ENCODE peak calls at places on chromosomes 12 and 14, in ten cellular contexts. V, R, E, L, A, U, W, X, J and Y are unnamed samples.

GRCh38 chr14:72679591-72680151 is 214.2 kb downstream of the DPF3 start:
- DNase-seq in V (peak), R (no peak), E (peak), L (no peak), A (no peak), U (no peak), W (no peak), X (no peak), J (peak), Y (no peak)

GRCh38 chr12:6570264-6570887 is 2.3 kb upstream of the NOP2 start:
- DNase-seq in V (no peak), R (peak), E (no peak), L (no peak), A (no peak), U (no peak), W (no peak), X (peak), J (peak), Y (no peak)

GRCh38 chr12:54037360-54038259 is 4.8 kb downstream of the HOXC5 start:
- DNase-seq in V (no peak), R (no peak), E (no peak), L (no peak), A (no peak), U (no peak), W (no peak), X (no peak), J (no peak), Y (no peak)

GRCh38 chr14:58491593-58491992 is 64.1 kb downstream of the KIAA0586 start:
- DNase-seq in V (peak), R (no peak), E (peak), L (no peak), A (no peak), U (no peak), W (no peak), X (no peak), J (no peak), Y (no peak)

GRCh38 chr12:65522956-65523857 is 244.7 kb downstream of the MSRB3 start:
- DNase-seq in V (peak), R (peak), E (peak), L (no peak), A (no peak), U (no peak), W (no peak), X (no peak), J (no peak), Y (no peak)

GRCh38 chr12:1094714-1095113 is 103.7 kb downstream of the ERC1 start:
- DNase-seq in V (no peak), R (no peak), E (no peak), L (no peak), A (no peak), U (no peak), W (no peak), X (no peak), J (no peak), Y (no peak)

GRCh38 chr14:86884498-86884897 is 1108.5 kb downstream of the GALC start:
- DNase-seq in V (no peak), R (no peak), E (no peak), L (no peak), A (no peak), U (no peak), W (no peak), X (no peak), J (no peak), Y (no peak)

GRCh38 chr12:754238-754816 is 1.9 kb downstream of the WNK1 start:
- DNase-seq in V (no peak), R (peak), E (peak), L (no peak), A (no peak), U (no peak), W (peak), X (no peak), J (peak), Y (no peak)

GRCh38 chr12:124651508-124652273 is 84.3 kb upstream of the NCOR2 start:
- DNase-seq in V (no peak), R (no peak), E (no peak), L (no peak), A (no peak), U (no peak), W (no peak), X (no peak), J (no peak), Y (no peak)

GRCh38 chr12:58850826-58851225 is 69.5 kb downstream of the LRIG3 start:
- DNase-seq in V (no peak), R (no peak), E (no peak), L (no peak), A (no peak), U (no peak), W (no peak), X (no peak), J (no peak), Y (no peak)

GRCh38 chr12:12922191-12922616 is 29.8 kb downstream of the GPRC5D start:
- DNase-seq in V (peak), R (peak), E (peak), L (no peak), A (no peak), U (no peak), W (no peak), X (no peak), J (no peak), Y (no peak)

GRCh38 chr14:104150201-104151027 is 12.0 kb downstream of the KIF26A start:
- DNase-seq in V (no peak), R (no peak), E (peak), L (peak), A (no peak), U (no peak), W (no peak), X (no peak), J (peak), Y (no peak)

GRCh38 chr14:105056303-105056831 is 8.9 kb downstream of the GPR132 start:
- DNase-seq in V (no peak), R (no peak), E (no peak), L (no peak), A (no peak), U (no peak), W (no peak), X (no peak), J (no peak), Y (no peak)

GRCh38 chr12:78209851-78210493 is 379.3 kb downstream of the NAV3 start:
- DNase-seq in V (peak), R (no peak), E (peak), L (no peak), A (no peak), U (no peak), W (no peak), X (no peak), J (no peak), Y (no peak)

GRCh38 chr12:49293056-49293956 is 1.6 kb upstream of the PRPH start:
- DNase-seq in V (no peak), R (peak), E (peak), L (no peak), A (no peak), U (no peak), W (no peak), X (no peak), J (peak), Y (no peak)

GRCh38 chr12:75366629-75367028 is 24.3 kb upstream of the GLIPR1L2 start:
- DNase-seq in V (peak), R (peak), E (peak), L (no peak), A (no peak), U (no peak), W (no peak), X (no peak), J (no peak), Y (no peak)

GRCh38 chr12:31728289-31728916 is 418 bp downstream of the AMN1 start:
- DNase-seq in V (no peak), R (no peak), E (no peak), L (no peak), A (peak), U (peak), W (no peak), X (peak), J (peak), Y (no peak)

GRCh38 chr14:74697543-74697942 is 15.3 kb downstream of the AREL1 start:
- DNase-seq in V (peak), R (peak), E (peak), L (no peak), A (no peak), U (no peak), W (no peak), X (no peak), J (no peak), Y (no peak)

GRCh38 chr12:26847431-26847830 is 14.4 kb upstream of the ITPR2 start:
- DNase-seq in V (no peak), R (no peak), E (no peak), L (no peak), A (no peak), U (no peak), W (no peak), X (no peak), J (no peak), Y (no peak)

GRCh38 chr12:28017873-28018255 is 45.3 kb upstream of the PTHLH start:
- DNase-seq in V (no peak), R (no peak), E (no peak), L (no peak), A (no peak), U (no peak), W (no peak), X (no peak), J (no peak), Y (no peak)